ENCODE peak calls at places on chromosomes 7 and 10, in eight cellular contexts. P is gastrocnemius medialis; O is activated CD8-positive, alpha-beta T cell treated with anti-CD3 and anti-CD28 coated beads for 36 hours; L is mammary epithelial cell; I is RWPE2; U is left ventricle myocardium inferior; F is AG04450; W is upper lobe of right lung. R is an unnamed sample.

GRCh38 chr10:13528875-13529713 is at the start of gene BEND7:
- DNase-seq in P (no peak), O (peak; percentile 15), L (no peak), I (no peak), U (peak; percentile 53), F (no peak), W (peak; percentile 74), R (peak; percentile 58)

GRCh38 chr10:97466755-97467154 is 20.8 kb downstream of the ZDHHC16 start:
- DNase-seq in P (no peak), O (no peak), L (peak; percentile 76), I (no peak), U (no peak), F (no peak), W (no peak), R (no peak)

GRCh38 chr10:104333728-104334373 is 4.4 kb downstream of the ITPRIP start:
- DNase-seq in P (no peak), O (no peak), L (no peak), I (no peak), U (no peak), F (no peak), W (no peak), R (no peak)

GRCh38 chr10:117476716-117477115 is 65.8 kb upstream of the EMX2 start:
- DNase-seq in P (peak; percentile 27), O (no peak), L (no peak), I (no peak), U (no peak), F (no peak), W (peak; percentile 7), R (no peak)

GRCh38 chr10:15603446-15604011 is 116.2 kb downstream of the ITGA8 start:
- DNase-seq in P (no peak), O (no peak), L (no peak), I (no peak), U (no peak), F (no peak), W (no peak), R (no peak)

GRCh38 chr7:107874605-107875446 is 16.2 kb upstream of the DLD start:
- DNase-seq in P (peak; percentile 26), O (peak; percentile 64), L (peak; percentile 36), I (no peak), U (no peak), F (no peak), W (no peak), R (no peak)

GRCh38 chr7:130891254-130892094 is 157.5 kb upstream of the KLF14 start:
- DNase-seq in P (peak; percentile 87), O (no peak), L (peak; percentile 92), I (peak; percentile 78), U (no peak), F (peak; percentile 83), W (peak; percentile 72), R (no peak)

GRCh38 chr10:86255405-86256251 is 111.0 kb downstream of the GRID1 start:
- DNase-seq in P (no peak), O (no peak), L (no peak), I (no peak), U (no peak), F (no peak), W (peak; percentile 50), R (peak; percentile 16)

GRCh38 chr10:73586583-73586984 is 4.6 kb downstream of the USP54 start:
- DNase-seq in P (no peak), O (no peak), L (peak; percentile 66), I (no peak), U (no peak), F (peak; percentile 21), W (no peak), R (no peak)

GRCh38 chr10:73956476-73957338 is 41.2 kb upstream of the VCL start:
- DNase-seq in P (peak; percentile 27), O (peak; percentile 53), L (peak; percentile 55), I (no peak), U (no peak), F (no peak), W (no peak), R (no peak)

GRCh38 chr10:27679996-27680395 is 65.6 kb downstream of the MKX start:
- DNase-seq in P (no peak), O (no peak), L (no peak), I (no peak), U (no peak), F (no peak), W (no peak), R (no peak)

GRCh38 chr7:110590415-110590814 is 500.5 kb upstream of the LRRN3 start:
- DNase-seq in P (no peak), O (peak; percentile 33), L (no peak), I (no peak), U (no peak), F (no peak), W (no peak), R (no peak)

GRCh38 chr7:64882341-64883112 is 20.5 kb upstream of the ZNF273 start:
- DNase-seq in P (peak; percentile 58), O (peak; percentile 54), L (no peak), I (no peak), U (peak; percentile 73), F (no peak), W (peak; percentile 78), R (no peak)

GRCh38 chr10:43125881-43126731 is 12.1 kb upstream of the CSGALNACT2 start:
- DNase-seq in P (no peak), O (peak; percentile 1), L (no peak), I (no peak), U (no peak), F (no peak), W (peak; percentile 48), R (peak; percentile 25)

GRCh38 chr7:7670490-7670889 is 29.9 kb downstream of the UMAD1 start:
- DNase-seq in P (no peak), O (no peak), L (no peak), I (no peak), U (no peak), F (no peak), W (no peak), R (no peak)

GRCh38 chr7:133274265-133274664 is 21.4 kb downstream of the EXOC4 start:
- DNase-seq in P (no peak), O (no peak), L (no peak), I (no peak), U (no peak), F (no peak), W (no peak), R (no peak)

GRCh38 chr7:133273221-133273620 is 20.3 kb downstream of the EXOC4 start:
- DNase-seq in P (no peak), O (no peak), L (no peak), I (no peak), U (no peak), F (no peak), W (no peak), R (no peak)

GRCh38 chr7:133275441-133276105 is 22.7 kb downstream of the EXOC4 start:
- DNase-seq in P (no peak), O (no peak), L (no peak), I (no peak), U (no peak), F (no peak), W (no peak), R (no peak)

DNA sequence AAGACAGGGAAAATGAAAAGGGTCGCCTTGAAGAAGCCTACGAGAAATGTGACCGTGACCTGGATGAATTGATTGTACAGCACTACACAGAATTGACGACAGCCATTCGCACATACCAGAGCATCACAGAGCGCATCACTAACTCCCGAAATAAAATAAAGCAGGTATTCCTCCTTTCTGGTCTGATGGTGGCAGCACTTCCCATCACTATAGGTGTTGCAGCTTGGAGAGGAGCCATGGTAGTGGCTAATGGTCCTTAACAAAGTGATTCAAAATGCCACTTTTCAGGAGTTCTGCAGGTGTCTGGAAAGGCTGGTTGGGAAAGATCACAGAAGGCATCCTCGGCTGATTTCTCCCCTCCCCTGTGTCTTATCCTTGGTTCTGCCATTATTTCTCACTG is 22.1 kb downstream of the EXOC4 start:
- DNase-seq in P (no peak), O (no peak), L (no peak), I (no peak), U (no peak), F (no peak), W (no peak), R (no peak)
- TF ChIP-seq CTCF in P (no peak), O (no peak), L (peak; percentile 27), I (peak; percentile 9), U (no peak), F (no peak), W (no peak), R (no peak)

DNA sequence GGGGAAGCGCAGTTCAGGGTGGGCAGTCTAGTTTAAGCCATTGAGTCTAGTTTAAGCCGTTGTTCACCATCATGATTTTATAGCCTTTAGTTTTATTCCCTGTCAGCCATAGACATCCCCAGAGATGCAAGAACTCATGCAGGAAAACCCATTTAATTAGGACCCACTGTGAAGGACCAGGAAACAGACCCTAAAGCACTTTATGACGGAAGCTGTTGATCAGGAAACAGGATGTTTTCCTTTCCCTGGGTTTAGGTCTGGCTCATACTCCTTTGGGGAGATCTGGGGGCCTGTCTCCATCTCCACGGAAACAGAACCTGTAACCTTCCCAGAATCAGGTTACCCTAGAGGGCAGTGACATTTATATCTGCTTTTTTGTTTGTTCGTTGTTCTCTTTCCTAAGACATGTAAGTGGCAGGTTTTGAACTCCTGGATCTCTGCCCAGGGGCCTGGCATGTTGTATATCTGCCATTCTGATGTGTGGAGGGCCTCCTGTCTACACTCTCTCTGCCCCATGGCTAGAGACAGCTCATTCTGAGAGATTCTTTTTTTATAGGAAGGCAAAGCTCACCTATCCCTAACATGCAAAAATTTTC is 657.2 kb upstream of the GALNT17 start:
- DNase-seq in P (no peak), O (no peak), L (no peak), I (no peak), U (peak; percentile 64), F (no peak), W (no peak), R (no peak)
- TF ChIP-seq CTCF in P (no peak), O (no peak), L (no peak), I (no peak), U (no peak), F (no peak), W (no peak), R (no peak)

DNA sequence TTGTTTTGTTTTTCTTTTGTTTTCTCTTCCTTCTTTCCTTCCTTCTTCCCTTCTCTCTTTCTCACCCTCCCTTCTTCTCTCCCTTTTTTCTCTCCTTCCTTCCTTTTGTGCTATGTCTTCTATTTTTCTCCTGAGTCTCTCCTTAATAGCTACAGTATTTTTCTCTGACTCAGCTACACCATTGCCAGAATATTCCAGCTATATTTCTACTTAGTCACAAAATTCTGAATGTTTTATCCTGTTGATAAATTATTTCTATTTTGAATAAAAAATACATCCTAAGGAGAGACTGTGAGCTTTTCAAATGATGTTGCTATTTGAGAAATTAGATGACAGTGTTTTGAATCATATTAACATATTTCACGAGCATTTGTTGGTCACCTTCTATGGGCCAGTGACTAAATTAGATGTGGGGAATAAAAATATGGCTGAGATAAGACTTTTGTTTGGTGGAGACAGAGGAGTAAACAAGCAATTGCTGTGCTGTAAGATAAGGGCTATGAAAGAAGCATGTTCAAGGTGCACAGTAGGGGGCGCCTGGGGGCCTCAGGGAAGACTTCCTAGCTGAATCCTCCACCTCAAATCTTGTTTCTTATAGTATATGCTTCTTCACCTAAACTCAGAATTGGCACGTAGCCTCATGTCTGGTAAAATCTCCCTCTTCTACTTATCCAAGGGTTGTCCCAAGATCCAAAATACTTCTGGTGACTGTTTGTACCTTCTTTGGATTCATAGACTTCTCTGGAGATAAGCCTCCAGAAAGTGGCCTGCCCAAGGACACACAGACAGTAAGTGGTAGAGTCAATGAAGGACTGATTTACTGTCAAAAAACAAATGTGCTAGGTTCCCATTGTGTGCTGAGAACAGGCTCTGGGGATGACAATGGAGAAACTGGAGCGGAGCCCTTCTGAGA is 115.5 kb upstream of the CREB5 start:
- DNase-seq in P (no peak), O (peak; percentile 72), L (peak; percentile 18), I (no peak), U (peak; percentile 21), F (no peak), W (no peak), R (no peak)
- TF ChIP-seq CTCF in P (no peak), O (peak; percentile 77), L (peak; percentile 82), I (peak; percentile 68), U (peak; percentile 56), F (peak; percentile 80), W (peak; percentile 57), R (no peak)

GRCh38 chr10:44878704-44879530 is 32.2 kb upstream of the TMEM72 start:
- DNase-seq in P (peak; percentile 75), O (peak; percentile 77), L (peak; percentile 66), I (no peak), U (peak; percentile 88), F (peak; percentile 74), W (peak; percentile 91), R (peak; percentile 86)
- TF ChIP-seq CTCF in P (no peak), O (no peak), L (no peak), I (no peak), U (peak; percentile 10), F (peak; percentile 21), W (no peak), R (peak; percentile 9)

R was measured in mesothelial cell of epicardium.